ENCODE peak calls at places on chromosomes 6 and 20, in nine cellular contexts. T is stomach, C is cardiac muscle cell, M is gastrocnemius medialis, F is SK-N-SH, O is MM.1S, P is tibial artery, U is PC-9, R is IMR-90. B is an unnamed sample.

GRCh38 chr6:44411141-44411540 is 23.6 kb downstream of the CDC5L start:
- DNase-seq in T (no peak), C (no peak), M (no peak), F (no peak), O (no peak), P (no peak), U (no peak), R (peak; percentile 18), B (no peak)

GRCh38 chr6:90399970-90400369 is 103.3 kb upstream of the BACH2 start:
- DNase-seq in T (no peak), C (peak; percentile 33), M (no peak), F (no peak), O (no peak), P (no peak), U (no peak), R (no peak), B (no peak)

GRCh38 chr6:1181939-1182338 is 130.0 kb upstream of the FOXQ1 start:
- DNase-seq in T (no peak), C (no peak), M (no peak), F (no peak), O (no peak), P (no peak), U (peak; percentile 38), R (no peak), B (no peak)

GRCh38 chr6:119895626-119896025 is 546.1 kb upstream of the MAN1A1 start:
- DNase-seq in T (no peak), C (no peak), M (no peak), F (no peak), O (no peak), P (no peak), U (no peak), R (no peak), B (no peak)

GRCh38 chr6:63764318-63764916 is 128.8 kb downstream of the PHF3 start:
- DNase-seq in T (no peak), C (peak; percentile 64), M (no peak), F (no peak), O (peak; percentile 53), P (no peak), U (no peak), R (peak; percentile 52), B (no peak)

GRCh38 chr6:117919775-117920492 is 12.9 kb downstream of the SLC35F1 start:
- DNase-seq in T (peak; percentile 29), C (no peak), M (no peak), F (peak; percentile 17), O (no peak), P (no peak), U (no peak), R (no peak), B (peak; percentile 38)

GRCh38 chr6:134676307-134677281 is 273.3 kb downstream of the ALDH8A1 start:
- DNase-seq in T (peak; percentile 49), C (peak; percentile 40), M (no peak), F (no peak), O (no peak), P (no peak), U (no peak), R (peak; percentile 11), B (no peak)

GRCh38 chr6:34795836-34796425 is 4.0 kb downstream of the BLTP3A start:
- DNase-seq in T (no peak), C (peak; percentile 34), M (no peak), F (no peak), O (no peak), P (no peak), U (peak; percentile 83), R (peak; percentile 64), B (no peak)

GRCh38 chr20:51429144-51429482 is 113.4 kb downstream of the NFATC2 start:
- DNase-seq in T (no peak), C (no peak), M (no peak), F (no peak), O (no peak), P (no peak), U (no peak), R (no peak), B (no peak)

GRCh38 chr6:99521557-99522286 is 6.5 kb upstream of the USP45 start:
- DNase-seq in T (no peak), C (peak; percentile 84), M (peak; percentile 30), F (no peak), O (no peak), P (peak; percentile 70), U (peak; percentile 44), R (peak; percentile 75), B (no peak)

GRCh38 chr6:5389086-5389745 is 127.9 kb downstream of the FARS2 start:
- DNase-seq in T (no peak), C (no peak), M (no peak), F (no peak), O (no peak), P (no peak), U (no peak), R (no peak), B (no peak)

GRCh38 chr6:119727504-119728219 is 378.1 kb upstream of the MAN1A1 start:
- DNase-seq in T (peak; percentile 25), C (no peak), M (no peak), F (no peak), O (no peak), P (no peak), U (peak; percentile 99), R (no peak), B (no peak)

GRCh38 chr20:61649879-61650200 is 397.8 kb downstream of the CDH4 start:
- DNase-seq in T (no peak), C (no peak), M (no peak), F (no peak), O (no peak), P (no peak), U (no peak), R (no peak), B (no peak)

GRCh38 chr6:5398530-5398929 is 137.2 kb downstream of the FARS2 start:
- DNase-seq in T (no peak), C (peak; percentile 68), M (no peak), F (peak; percentile 25), O (peak; percentile 28), P (no peak), U (peak; percentile 49), R (peak; percentile 61), B (no peak)

GRCh38 chr20:47227576-47227975 is 128.9 kb downstream of the ZMYND8 start:
- DNase-seq in T (no peak), C (no peak), M (no peak), F (no peak), O (no peak), P (no peak), U (no peak), R (no peak), B (no peak)
- H3K27me3 ChIP-seq in T (no peaks in the 10 kb centered on the region), C (no peaks in the 10 kb centered on the region), M (no peaks in the 10 kb centered on the region), F (no peaks in the 10 kb centered on the region), O (no peaks in the 10 kb centered on the region), P (no peaks in the 10 kb centered on the region), U (no peaks in the 10 kb centered on the region), R (no peaks in the 10 kb centered on the region), B (no peaks in the 10 kb centered on the region)

DNA sequence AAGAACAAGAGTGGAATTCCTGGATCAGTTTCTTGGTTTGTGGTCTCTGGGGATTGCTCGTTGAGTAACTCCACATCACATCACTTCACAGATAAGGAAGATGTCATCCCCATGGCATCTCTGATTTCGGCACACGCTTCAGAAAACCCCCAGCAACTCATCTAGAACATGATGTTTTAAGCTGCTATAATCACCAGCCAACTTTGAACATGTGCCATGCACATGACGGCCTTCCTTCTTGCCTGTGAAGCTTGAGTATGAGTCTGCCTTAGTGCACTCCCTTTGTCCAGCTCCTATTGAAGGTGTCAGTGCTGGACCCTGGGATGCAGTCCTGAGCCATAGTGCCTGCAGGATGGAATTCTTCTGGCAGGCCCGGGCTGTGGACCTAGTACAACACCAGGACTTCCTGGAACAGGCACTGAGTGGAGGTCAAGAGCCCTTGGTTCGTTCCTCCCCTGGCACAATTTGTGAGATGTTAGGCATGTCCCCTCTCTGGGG is 231.5 kb upstream of the SUPT3H start:
- DNase-seq in T (no peak), C (peak; percentile 95), M (peak; percentile 52), F (no peak), O (no peak), P (no peak), U (no peak), R (peak; percentile 96), B (no peak)
- H3K4me3 ChIP-seq in T (no peak overlapping the region), C (no peak overlapping the region), M (no peak overlapping the region), F (peak overlapping the region; percentile 9), O (no peak overlapping the region), P (no peak overlapping the region), U (no peak overlapping the region), R (no peak overlapping the region), B (no peak overlapping the region)

DNA sequence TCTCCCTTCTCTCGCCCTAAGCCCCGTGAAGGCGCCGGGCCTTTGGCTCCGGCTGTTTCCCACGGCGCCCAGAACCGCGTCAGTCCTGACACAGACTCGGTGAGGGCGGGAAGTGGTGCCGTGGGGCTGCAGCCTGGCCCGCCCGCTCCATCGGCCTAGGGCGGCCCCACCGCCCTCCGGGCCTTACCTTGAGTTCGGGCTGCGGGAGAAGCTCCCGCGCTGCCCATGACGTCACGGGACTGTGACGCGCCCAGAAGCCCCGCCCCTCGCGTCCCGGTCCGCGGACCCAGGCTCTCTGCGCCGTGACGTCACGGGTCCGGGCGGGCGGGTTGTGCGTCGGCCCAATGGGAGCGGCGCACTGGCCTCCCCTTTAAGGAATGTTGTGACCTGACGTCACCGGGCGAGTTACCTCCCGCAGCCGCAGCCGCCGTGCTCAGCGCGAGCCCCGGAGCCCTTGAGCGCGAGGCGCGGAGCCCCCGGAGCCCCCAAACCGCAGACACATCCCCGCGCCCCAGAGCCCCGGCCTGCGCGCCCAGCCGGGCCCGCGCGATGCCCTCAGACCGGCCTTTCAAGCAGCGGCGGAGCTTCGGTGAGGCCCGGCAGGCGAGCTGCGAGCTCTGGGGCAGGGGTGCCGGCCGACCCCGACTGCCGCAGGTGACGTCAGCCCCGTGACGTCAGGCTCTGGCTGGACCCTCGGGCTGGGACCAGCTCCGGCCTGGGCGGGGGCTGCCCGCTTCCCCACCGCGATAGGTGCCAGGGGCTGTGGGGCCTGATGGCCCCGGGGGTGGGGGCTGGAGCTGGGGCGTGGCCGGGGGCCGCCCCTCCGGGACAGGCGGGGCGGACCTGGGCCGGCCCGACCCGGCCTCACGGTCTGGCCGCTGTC is at the start of gene MAP1LC3A:
- DNase-seq in T (peak; percentile 97), C (peak; percentile 98), M (peak; percentile 94), F (peak; percentile 99), O (no peak), P (peak; percentile 98), U (no peak), R (peak; percentile 95), B (peak; percentile 93)
- TF ChIP-seq CTCF in T (no peak), C (no peak), M (no peak), F (no peak), O (no peak), P (no peak), U (no peak), R (no peak), B (no peak)

GRCh38 chr6:149963212-149963461 is 606 bp upstream of the ULBP1 start:
- DNase-seq in T (no peak), C (peak; percentile 40), M (no peak), F (no peak), O (no peak), P (no peak), U (peak; percentile 68), R (peak; percentile 40), B (no peak)

GRCh38 chr6:149961728-149962425 is 1.9 kb upstream of the ULBP1 start:
- DNase-seq in T (no peak), C (no peak), M (no peak), F (peak; percentile 50), O (peak; percentile 18), P (no peak), U (no peak), R (no peak), B (peak; percentile 40)

GRCh38 chr6:149963462-149964242 is at the start of gene ULBP1:
- DNase-seq in T (peak; percentile 64), C (peak; percentile 87), M (peak; percentile 70), F (peak; percentile 74), O (peak; percentile 27), P (peak; percentile 91), U (peak; percentile 50), R (peak; percentile 83), B (peak; percentile 61)

GRCh38 chr6:149962461-149963211 is 1.1 kb upstream of the ULBP1 start:
- DNase-seq in T (no peak), C (no peak), M (no peak), F (no peak), O (no peak), P (no peak), U (no peak), R (no peak), B (no peak)

GRCh38 chr6:149960488-149960887 is 3.3 kb upstream of the ULBP1 start:
- DNase-seq in T (no peak), C (no peak), M (no peak), F (no peak), O (no peak), P (no peak), U (no peak), R (no peak), B (no peak)
- H3K27me3 ChIP-seq in T (peaks cover 73% of the 10 kb centered on the region), C (peaks cover 98% of the 10 kb centered on the region), M (peaks cover 49% of the 10 kb centered on the region), F (peaks cover 68% of the 10 kb centered on the region), O (peaks cover 60% of the 10 kb centered on the region), P (peaks cover 78% of the 10 kb centered on the region), U (no peaks in the 10 kb centered on the region), R (peaks cover 46% of the 10 kb centered on the region), B (peaks cover 59% of the 10 kb centered on the region)